ENCODE peak calls at places on chromosomes 13 and 19, in eight cellular contexts. P is GM10248; R is natural killer cell; Y is EL; H is thoracic aorta; K is uterus; O is activated CD4-positive, CD25-positive, alpha-beta regulatory T cell; Z is T-helper 9 cell. A is an unnamed sample.

GRCh38 chr19:58001895-58002369 is 688 bp downstream of the ZNF606 start:
- DNase-seq in P (peak; percentile 27), R (no peak), Y (no peak), H (no peak), K (no peak), O (no peak), Z (no peak), A (no peak)

GRCh38 chr19:34224996-34225658 is 29.2 kb upstream of the GARRE1 start:
- DNase-seq in P (no peak), R (no peak), Y (peak; percentile 58), H (no peak), K (no peak), O (no peak), Z (no peak), A (no peak)

GRCh38 chr19:3606690-3607289 is at the start of gene TBXA2R:
- DNase-seq in P (peak; percentile 84), R (peak; percentile 62), Y (peak; percentile 76), H (peak; percentile 52), K (peak; percentile 83), O (peak; percentile 23), Z (peak; percentile 21), A (peak; percentile 47)

GRCh38 chr13:107586216-107586615 is 629.1 kb downstream of the LIG4 start:
- DNase-seq in P (no peak), R (no peak), Y (no peak), H (no peak), K (no peak), O (no peak), Z (no peak), A (no peak)

GRCh38 chr13:37934339-37935191 is 65.0 kb upstream of the TRPC4 start:
- DNase-seq in P (no peak), R (no peak), Y (no peak), H (no peak), K (no peak), O (no peak), Z (no peak), A (no peak)

GRCh38 chr19:18762125-18763023 is 28.7 kb downstream of the COMP start:
- DNase-seq in P (no peak), R (no peak), Y (no peak), H (no peak), K (peak; percentile 68), O (no peak), Z (no peak), A (no peak)

GRCh38 chr13:94233401-94233800 is 246.1 kb downstream of the DCT start:
- DNase-seq in P (no peak), R (no peak), Y (peak; percentile 90), H (no peak), K (no peak), O (no peak), Z (no peak), A (no peak)

GRCh38 chr13:20960663-20961309 is 58.2 kb upstream of the XPO4 start:
- DNase-seq in P (no peak), R (no peak), Y (no peak), H (no peak), K (no peak), O (no peak), Z (no peak), A (no peak)

GRCh38 chr13:106772202-106772601 is 204.3 kb upstream of the ARGLU1 start:
- DNase-seq in P (no peak), R (no peak), Y (no peak), H (no peak), K (no peak), O (no peak), Z (no peak), A (no peak)

GRCh38 chr19:35851213-35852028 is 883 bp downstream of the NPHS1 start:
- DNase-seq in P (no peak), R (no peak), Y (no peak), H (no peak), K (no peak), O (no peak), Z (no peak), A (no peak)